ENCODE peak calls at places on chromosomes 7 and 10, in nine cellular contexts. One of them, this sample, is unnamed.

GRCh38 chr7:4880218-4880617 is 3.3 kb downstream of the RADIL start:
- DNase-seq in AG04450: no peak
- DNase-seq in RWPE2: peak
- DNase-seq in aorta: no peak
- DNase-seq in neural progenitor cell: no peak
- DNase-seq in left lung: no peak
- DNase-seq in upper lobe of right lung: no peak
- DNase-seq in stomach: no peak
- DNase-seq in lower lobe of right lung: peak
- DNase-seq in this sample: no peak

GRCh38 chr7:92839901-92840300 is 3.5 kb upstream of the CDK6 start:
- DNase-seq in aorta: no peak
- DNase-seq in lower lobe of right lung: no peak
- DNase-seq in left lung: no peak
- DNase-seq in RWPE2: no peak
- DNase-seq in AG04450: no peak
- DNase-seq in upper lobe of right lung: no peak
- DNase-seq in stomach: no peak
- DNase-seq in neural progenitor cell: no peak
- DNase-seq in this sample: no peak

GRCh38 chr7:132453825-132454224 is 122.4 kb downstream of the PLXNA4 start:
- DNase-seq in aorta: no peak
- DNase-seq in stomach: no peak
- DNase-seq in neural progenitor cell: no peak
- DNase-seq in AG04450: no peak
- DNase-seq in upper lobe of right lung: no peak
- DNase-seq in left lung: no peak
- DNase-seq in RWPE2: no peak
- DNase-seq in lower lobe of right lung: no peak
- DNase-seq in this sample: no peak

GRCh38 chr7:25857376-25858067 is 294.5 kb upstream of the NFE2L3 start:
- DNase-seq in stomach: no peak
- DNase-seq in left lung: no peak
- DNase-seq in RWPE2: peak
- DNase-seq in aorta: no peak
- DNase-seq in upper lobe of right lung: no peak
- DNase-seq in lower lobe of right lung: no peak
- DNase-seq in neural progenitor cell: peak
- DNase-seq in AG04450: no peak
- DNase-seq in this sample: no peak

GRCh38 chr7:1219516-1219915 is 13.2 kb upstream of the UNCX start:
- DNase-seq in aorta: no peak
- DNase-seq in neural progenitor cell: peak
- DNase-seq in upper lobe of right lung: no peak
- DNase-seq in AG04450: no peak
- DNase-seq in lower lobe of right lung: no peak
- DNase-seq in RWPE2: no peak
- DNase-seq in stomach: no peak
- DNase-seq in left lung: peak
- DNase-seq in this sample: no peak

GRCh38 chr7:26422761-26423160 is 131.1 kb downstream of the SNX10 start:
- DNase-seq in upper lobe of right lung: no peak
- DNase-seq in stomach: no peak
- DNase-seq in AG04450: no peak
- DNase-seq in neural progenitor cell: no peak
- DNase-seq in lower lobe of right lung: no peak
- DNase-seq in left lung: no peak
- DNase-seq in aorta: no peak
- DNase-seq in RWPE2: no peak
- DNase-seq in this sample: no peak

GRCh38 chr7:47758546-47758945 is 176.6 kb upstream of the TNS3 start:
- DNase-seq in AG04450: no peak
- DNase-seq in left lung: no peak
- DNase-seq in neural progenitor cell: no peak
- DNase-seq in stomach: no peak
- DNase-seq in aorta: no peak
- DNase-seq in lower lobe of right lung: no peak
- DNase-seq in upper lobe of right lung: no peak
- DNase-seq in RWPE2: no peak
- DNase-seq in this sample: no peak

GRCh38 chr7:135910393-135911036 is 66.6 kb downstream of the MTPN start:
- DNase-seq in AG04450: no peak
- DNase-seq in RWPE2: no peak
- DNase-seq in lower lobe of right lung: no peak
- DNase-seq in stomach: no peak
- DNase-seq in aorta: no peak
- DNase-seq in upper lobe of right lung: no peak
- DNase-seq in neural progenitor cell: no peak
- DNase-seq in left lung: no peak
- DNase-seq in this sample: no peak

GRCh38 chr7:32049599-32049998 is 20.6 kb downstream of the PDE1C start:
- DNase-seq in AG04450: no peak
- DNase-seq in left lung: no peak
- DNase-seq in lower lobe of right lung: no peak
- DNase-seq in neural progenitor cell: no peak
- DNase-seq in aorta: no peak
- DNase-seq in upper lobe of right lung: no peak
- DNase-seq in stomach: no peak
- DNase-seq in RWPE2: no peak
- DNase-seq in this sample: no peak
- H3K27ac ChIP-seq in AG04450: no peak
- H3K27ac ChIP-seq in left lung: no peak
- H3K27ac ChIP-seq in lower lobe of right lung: no peak
- H3K27ac ChIP-seq in neural progenitor cell: no peak
- H3K27ac ChIP-seq in aorta: no peak
- H3K27ac ChIP-seq in upper lobe of right lung: no peak
- H3K27ac ChIP-seq in stomach: no peak
- H3K27ac ChIP-seq in RWPE2: no peak
- H3K27ac ChIP-seq in this sample: no peak

GRCh38 chr10:88898727-88899126 is 18.7 kb downstream of the STAMBPL1 start:
- DNase-seq in upper lobe of right lung: no peak
- DNase-seq in RWPE2: no peak
- DNase-seq in lower lobe of right lung: no peak
- DNase-seq in stomach: no peak
- DNase-seq in neural progenitor cell: no peak
- DNase-seq in aorta: no peak
- DNase-seq in left lung: no peak
- DNase-seq in AG04450: no peak
- DNase-seq in this sample: no peak

GRCh38 chr10:88896336-88897018 is 16.4 kb downstream of the STAMBPL1 start:
- DNase-seq in lower lobe of right lung: no peak
- DNase-seq in neural progenitor cell: no peak
- DNase-seq in upper lobe of right lung: no peak
- DNase-seq in stomach: no peak
- DNase-seq in AG04450: no peak
- DNase-seq in aorta: no peak
- DNase-seq in RWPE2: no peak
- DNase-seq in left lung: no peak
- DNase-seq in this sample: no peak

GRCh38 chr10:88899886-88900285 is 19.8 kb downstream of the STAMBPL1 start:
- DNase-seq in lower lobe of right lung: no peak
- DNase-seq in aorta: no peak
- DNase-seq in left lung: no peak
- DNase-seq in stomach: no peak
- DNase-seq in neural progenitor cell: no peak
- DNase-seq in RWPE2: no peak
- DNase-seq in upper lobe of right lung: no peak
- DNase-seq in AG04450: no peak
- DNase-seq in this sample: no peak

GRCh38 chr10:88895252-88895651 is 15.2 kb downstream of the STAMBPL1 start:
- DNase-seq in RWPE2: no peak
- DNase-seq in stomach: no peak
- DNase-seq in AG04450: no peak
- DNase-seq in neural progenitor cell: no peak
- DNase-seq in left lung: no peak
- DNase-seq in lower lobe of right lung: no peak
- DNase-seq in aorta: no peak
- DNase-seq in upper lobe of right lung: no peak
- DNase-seq in this sample: no peak

DNA sequence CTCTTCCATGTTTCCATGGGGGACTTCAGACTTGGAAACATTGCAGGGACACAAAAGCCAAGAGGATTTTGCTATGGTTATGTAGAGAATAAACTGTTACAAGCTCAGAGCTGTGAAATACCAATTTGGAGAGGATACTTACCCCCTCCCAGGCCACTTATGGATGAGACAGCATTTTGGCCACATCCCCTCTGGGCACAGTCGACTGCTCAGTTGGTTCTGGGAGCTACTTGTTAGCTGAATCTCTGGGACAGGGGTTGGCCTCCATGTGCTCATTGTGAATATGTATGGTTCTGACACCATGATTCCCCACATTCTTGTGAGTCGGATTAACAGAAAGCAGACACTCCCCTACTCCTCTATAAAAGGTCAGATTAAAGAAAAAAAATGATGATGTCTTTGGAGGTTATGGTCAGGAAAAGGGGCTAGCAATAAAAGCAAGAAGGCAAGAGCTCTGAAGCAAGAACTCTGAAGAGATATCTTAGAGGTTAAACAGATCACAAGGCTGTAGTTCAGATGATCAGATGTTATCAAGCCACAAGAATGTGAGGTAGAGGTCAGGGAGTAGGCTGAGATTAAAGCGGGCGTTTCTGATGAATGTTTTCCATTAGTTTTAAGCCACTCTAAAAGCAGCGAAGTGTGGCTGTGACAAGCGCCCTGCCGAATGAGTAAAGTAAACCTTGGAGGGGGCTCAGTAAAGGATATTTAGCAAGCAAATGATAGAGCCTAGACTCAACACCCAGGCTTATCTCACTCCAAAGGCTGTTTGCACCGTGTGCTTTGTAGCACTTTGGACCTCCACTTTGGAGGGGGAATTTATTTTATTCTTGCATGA is 17.2 kb downstream of the STAMBPL1 start:
- DNase-seq in RWPE2: no peak
- DNase-seq in upper lobe of right lung: no peak
- DNase-seq in neural progenitor cell: no peak
- DNase-seq in stomach: no peak
- DNase-seq in lower lobe of right lung: no peak
- DNase-seq in AG04450: no peak
- DNase-seq in left lung: no peak
- DNase-seq in aorta: no peak
- DNase-seq in this sample: no peak
- H3K27ac ChIP-seq in RWPE2: no peak
- H3K27ac ChIP-seq in upper lobe of right lung: no peak
- H3K27ac ChIP-seq in neural progenitor cell: no peak
- H3K27ac ChIP-seq in stomach: peak
- H3K27ac ChIP-seq in lower lobe of right lung: peak
- H3K27ac ChIP-seq in AG04450: no peak
- H3K27ac ChIP-seq in left lung: peak
- H3K27ac ChIP-seq in aorta: no peak
- H3K27ac ChIP-seq in this sample: peak

GRCh38 chr7:37245544-37245943 is 203.1 kb downstream of the ELMO1 start:
- DNase-seq in AG04450: no peak
- DNase-seq in RWPE2: no peak
- DNase-seq in lower lobe of right lung: no peak
- DNase-seq in upper lobe of right lung: no peak
- DNase-seq in aorta: no peak
- DNase-seq in left lung: no peak
- DNase-seq in neural progenitor cell: no peak
- DNase-seq in stomach: no peak
- DNase-seq in this sample: no peak
- H3K27ac ChIP-seq in AG04450: no peak
- H3K27ac ChIP-seq in RWPE2: no peak
- H3K27ac ChIP-seq in lower lobe of right lung: no peak
- H3K27ac ChIP-seq in upper lobe of right lung: no peak
- H3K27ac ChIP-seq in aorta: no peak
- H3K27ac ChIP-seq in left lung: no peak
- H3K27ac ChIP-seq in neural progenitor cell: no peak
- H3K27ac ChIP-seq in stomach: no peak
- H3K27ac ChIP-seq in this sample: peak

DNA sequence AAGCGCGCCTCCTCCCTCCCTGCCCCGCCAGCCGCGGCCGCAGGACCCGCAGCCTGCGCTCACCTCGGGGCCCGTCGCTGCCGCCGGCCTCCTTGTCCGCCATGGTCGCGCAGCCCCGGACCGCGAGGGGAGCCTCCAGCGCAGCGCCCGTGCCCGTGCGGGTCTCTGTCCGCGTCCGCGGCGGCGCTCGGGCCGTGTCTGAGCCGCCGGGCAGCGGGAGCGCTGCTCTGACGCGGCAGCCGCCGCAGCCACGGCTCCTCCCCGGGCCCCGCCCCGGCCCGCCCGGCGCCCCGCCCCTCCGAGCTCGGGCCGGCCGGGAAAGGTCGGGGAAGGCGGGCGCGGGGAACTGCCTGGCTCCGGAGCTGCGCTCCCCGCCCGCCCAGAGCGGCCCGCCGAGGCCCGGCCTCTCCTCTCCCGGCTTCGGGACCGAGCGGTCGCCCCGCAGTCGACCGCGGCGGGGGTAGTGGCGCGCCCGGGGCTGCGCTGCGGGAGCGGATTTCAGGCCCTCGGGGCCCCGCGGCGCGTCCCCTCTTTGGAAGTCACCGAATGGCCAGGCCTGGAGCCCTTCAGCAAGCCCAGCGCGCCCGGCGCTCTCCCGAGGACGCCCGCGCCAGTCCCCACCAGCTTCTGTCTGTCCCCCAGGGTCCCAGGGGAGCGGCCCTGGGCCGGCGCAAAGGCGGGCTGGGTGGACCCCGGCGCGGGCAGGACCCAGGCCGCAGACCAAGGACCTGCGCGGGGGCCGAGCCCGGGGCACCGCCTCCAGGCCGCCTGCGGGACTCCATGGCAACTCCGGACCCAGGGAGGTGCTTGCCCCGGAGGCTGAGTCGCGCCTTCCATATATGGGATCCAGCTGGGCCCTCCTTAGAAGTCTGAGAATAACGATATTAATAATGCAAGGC is at the start of gene HSPA12A:
- DNase-seq in neural progenitor cell: peak
- DNase-seq in aorta: peak
- DNase-seq in lower lobe of right lung: peak
- DNase-seq in stomach: peak
- DNase-seq in upper lobe of right lung: peak
- DNase-seq in left lung: peak
- DNase-seq in AG04450: peak
- DNase-seq in RWPE2: peak
- DNase-seq in this sample: peak
- H3K27ac ChIP-seq in neural progenitor cell: no peak
- H3K27ac ChIP-seq in aorta: peak
- H3K27ac ChIP-seq in lower lobe of right lung: peak
- H3K27ac ChIP-seq in stomach: peak
- H3K27ac ChIP-seq in upper lobe of right lung: peak
- H3K27ac ChIP-seq in left lung: peak
- H3K27ac ChIP-seq in AG04450: peak
- H3K27ac ChIP-seq in RWPE2: peak
- H3K27ac ChIP-seq in this sample: peak

GRCh38 chr10:4813496-4813895 is 12.5 kb upstream of the AKR1E2 start:
- DNase-seq in AG04450: no peak
- DNase-seq in left lung: no peak
- DNase-seq in upper lobe of right lung: no peak
- DNase-seq in stomach: no peak
- DNase-seq in aorta: no peak
- DNase-seq in neural progenitor cell: no peak
- DNase-seq in lower lobe of right lung: no peak
- DNase-seq in RWPE2: no peak
- DNase-seq in this sample: no peak
- H3K27ac ChIP-seq in AG04450: peak
- H3K27ac ChIP-seq in left lung: no peak
- H3K27ac ChIP-seq in upper lobe of right lung: no peak
- H3K27ac ChIP-seq in stomach: no peak
- H3K27ac ChIP-seq in aorta: no peak
- H3K27ac ChIP-seq in neural progenitor cell: no peak
- H3K27ac ChIP-seq in lower lobe of right lung: no peak
- H3K27ac ChIP-seq in RWPE2: peak
- H3K27ac ChIP-seq in this sample: no peak

This sample was measured in caudate nucleus.